ENCODE peak calls at places on chromosomes 2 and 18, in four cellular contexts. One of them, this sample, is unnamed.
A peak's percentile ranks its signal among the peaks of the same experiment; 100 is the strongest.

GRCh38 chr2:74174909-74175308 is 3.8 kb downstream of the MOB1A start:
- DNase-seq in mesenchymal stem cell: no peak
- DNase-seq in CD8-positive, alpha-beta memory T cell: no peak
- DNase-seq in thoracic aorta: no peak
- DNase-seq in this sample: no peak

GRCh38 chr18:36015629-36016028 is 43.1 kb downstream of the RMP24 start:
- DNase-seq in mesenchymal stem cell: no peak
- DNase-seq in CD8-positive, alpha-beta memory T cell: no peak
- DNase-seq in thoracic aorta: no peak
- DNase-seq in this sample: no peak

GRCh38 chr2:42964444-42965081 is 172.2 kb upstream of the HAAO start:
- DNase-seq in mesenchymal stem cell: peak; percentile 79
- DNase-seq in CD8-positive, alpha-beta memory T cell: no peak
- DNase-seq in thoracic aorta: peak; percentile 66
- DNase-seq in this sample: no peak

GRCh38 chr2:179263015-179263414 is 1.6 kb downstream of the SESTD1 start:
- DNase-seq in mesenchymal stem cell: peak; percentile 70
- DNase-seq in CD8-positive, alpha-beta memory T cell: no peak
- DNase-seq in thoracic aorta: no peak
- DNase-seq in this sample: no peak

GRCh38 chr2:226835796-226836547 is at the start of gene RHBDD1:
- DNase-seq in mesenchymal stem cell: peak; percentile 93
- DNase-seq in CD8-positive, alpha-beta memory T cell: peak; percentile 97
- DNase-seq in thoracic aorta: peak; percentile 68
- DNase-seq in this sample: peak; percentile 13

GRCh38 chr2:186853871-186854435 is 5.0 kb upstream of the ZSWIM2 start:
- DNase-seq in mesenchymal stem cell: peak; percentile 18
- DNase-seq in CD8-positive, alpha-beta memory T cell: no peak
- DNase-seq in thoracic aorta: no peak
- DNase-seq in this sample: no peak

GRCh38 chr2:237629739-237630138 is 2.4 kb downstream of the LRRFIP1 start:
- DNase-seq in mesenchymal stem cell: peak; percentile 75
- DNase-seq in CD8-positive, alpha-beta memory T cell: no peak
- DNase-seq in thoracic aorta: no peak
- DNase-seq in this sample: no peak

GRCh38 chr18:41396861-41397260 is 558.2 kb upstream of the PIK3C3 start:
- DNase-seq in mesenchymal stem cell: no peak
- DNase-seq in CD8-positive, alpha-beta memory T cell: no peak
- DNase-seq in thoracic aorta: no peak
- DNase-seq in this sample: no peak

GRCh38 chr18:1846640-1847039 is 724.7 kb downstream of the METTL4 start:
- DNase-seq in mesenchymal stem cell: no peak
- DNase-seq in CD8-positive, alpha-beta memory T cell: no peak
- DNase-seq in thoracic aorta: no peak
- DNase-seq in this sample: no peak

GRCh38 chr2:181848356-181848876 is 43.1 kb upstream of the ITPRID2 start:
- DNase-seq in mesenchymal stem cell: no peak
- DNase-seq in CD8-positive, alpha-beta memory T cell: no peak
- DNase-seq in thoracic aorta: no peak
- DNase-seq in this sample: peak; percentile 78

GRCh38 chr2:221671515-221671914 is 99.4 kb upstream of the EPHA4 start:
- DNase-seq in mesenchymal stem cell: no peak
- DNase-seq in CD8-positive, alpha-beta memory T cell: no peak
- DNase-seq in thoracic aorta: no peak
- DNase-seq in this sample: no peak

GRCh38 chr2:52539026-52539964 is 1228.3 kb upstream of the CHAC2 start:
- DNase-seq in mesenchymal stem cell: no peak
- DNase-seq in CD8-positive, alpha-beta memory T cell: no peak
- DNase-seq in thoracic aorta: no peak
- DNase-seq in this sample: no peak

GRCh38 chr2:3099145-3099859 is 278.3 kb downstream of the EIPR1 start:
- DNase-seq in mesenchymal stem cell: no peak
- DNase-seq in CD8-positive, alpha-beta memory T cell: no peak
- DNase-seq in thoracic aorta: no peak
- DNase-seq in this sample: no peak

GRCh38 chr2:27537287-27537686 is 40.6 kb downstream of the GCKR start:
- DNase-seq in mesenchymal stem cell: no peak
- DNase-seq in CD8-positive, alpha-beta memory T cell: no peak
- DNase-seq in thoracic aorta: no peak
- DNase-seq in this sample: no peak

GRCh38 chr2:239393401-239393940 is 7.3 kb downstream of the HDAC4 start:
- DNase-seq in mesenchymal stem cell: no peak
- DNase-seq in CD8-positive, alpha-beta memory T cell: no peak
- DNase-seq in thoracic aorta: no peak
- DNase-seq in this sample: peak; percentile 7

GRCh38 chr2:159228006-159228655 is 58.4 kb downstream of the WDSUB1 start:
- DNase-seq in mesenchymal stem cell: no peak
- DNase-seq in CD8-positive, alpha-beta memory T cell: no peak
- DNase-seq in thoracic aorta: no peak
- DNase-seq in this sample: no peak

GRCh38 chr2:238560234-238560633 is 133.5 kb downstream of the ASB1 start:
- DNase-seq in mesenchymal stem cell: no peak
- DNase-seq in CD8-positive, alpha-beta memory T cell: no peak
- DNase-seq in thoracic aorta: no peak
- DNase-seq in this sample: no peak

GRCh38 chr2:49973917-49974368 is 819.6 kb upstream of the FSHR start:
- DNase-seq in mesenchymal stem cell: peak; percentile 1
- DNase-seq in CD8-positive, alpha-beta memory T cell: peak; percentile 60
- DNase-seq in thoracic aorta: no peak
- DNase-seq in this sample: peak; percentile 87

GRCh38 chr2:186780701-186781316 is 68.2 kb downstream of the ZSWIM2 start:
- DNase-seq in mesenchymal stem cell: no peak
- DNase-seq in CD8-positive, alpha-beta memory T cell: no peak
- DNase-seq in thoracic aorta: no peak
- DNase-seq in this sample: peak; percentile 53

GRCh38 chr2:178012639-178013038 is 59.9 kb downstream of the PDE11A start:
- DNase-seq in mesenchymal stem cell: no peak
- DNase-seq in CD8-positive, alpha-beta memory T cell: no peak
- DNase-seq in thoracic aorta: no peak
- DNase-seq in this sample: no peak
- H3K4me1 ChIP-seq in mesenchymal stem cell: peaks cover 2% of the 10 kb centered on the region
- H3K4me1 ChIP-seq in CD8-positive, alpha-beta memory T cell: no peaks in the 10 kb centered on the region
- H3K4me1 ChIP-seq in thoracic aorta: no peaks in the 10 kb centered on the region
- H3K4me1 ChIP-seq in this sample: peaks cover 9% of the 10 kb centered on the region

GRCh38 chr2:64932327-64933216 is 56.6 kb upstream of the SLC1A4 start:
- DNase-seq in mesenchymal stem cell: no peak
- DNase-seq in CD8-positive, alpha-beta memory T cell: no peak
- DNase-seq in thoracic aorta: no peak
- DNase-seq in this sample: no peak
- H3K4me3 ChIP-seq in mesenchymal stem cell: no peak overlapping the region
- H3K4me3 ChIP-seq in CD8-positive, alpha-beta memory T cell: no peak overlapping the region
- H3K4me3 ChIP-seq in thoracic aorta: no peak overlapping the region
- H3K4me3 ChIP-seq in this sample: no peak overlapping the region

GRCh38 chr2:206159346-206160123 is at the start of the genes EEF1B2 and NDUFS1:
- DNase-seq in mesenchymal stem cell: peak; percentile 99
- DNase-seq in CD8-positive, alpha-beta memory T cell: peak; percentile 97
- DNase-seq in thoracic aorta: peak; percentile 87
- DNase-seq in this sample: peak; percentile 98
- H3K27me3 ChIP-seq in mesenchymal stem cell: no peaks in the 10 kb centered on the region
- H3K27me3 ChIP-seq in CD8-positive, alpha-beta memory T cell: no peaks in the 10 kb centered on the region
- H3K27me3 ChIP-seq in thoracic aorta: no peaks in the 10 kb centered on the region
- H3K27me3 ChIP-seq in this sample: no peaks in the 10 kb centered on the region

GRCh38 chr18:63286926-63287325 is 32.6 kb downstream of the BCL2 start:
- DNase-seq in mesenchymal stem cell: no peak
- DNase-seq in CD8-positive, alpha-beta memory T cell: no peak
- DNase-seq in thoracic aorta: no peak
- DNase-seq in this sample: no peak
- H3K4me1 ChIP-seq in mesenchymal stem cell: no peaks in the 10 kb centered on the region
- H3K4me1 ChIP-seq in CD8-positive, alpha-beta memory T cell: peaks cover 84% of the 10 kb centered on the region
- H3K4me1 ChIP-seq in thoracic aorta: peaks cover 26% of the 10 kb centered on the region
- H3K4me1 ChIP-seq in this sample: no peaks in the 10 kb centered on the region

GRCh38 chr18:33627114-33627513 is 49.1 kb downstream of the ASXL3 start:
- DNase-seq in mesenchymal stem cell: no peak
- DNase-seq in CD8-positive, alpha-beta memory T cell: no peak
- DNase-seq in thoracic aorta: no peak
- DNase-seq in this sample: no peak

DNA sequence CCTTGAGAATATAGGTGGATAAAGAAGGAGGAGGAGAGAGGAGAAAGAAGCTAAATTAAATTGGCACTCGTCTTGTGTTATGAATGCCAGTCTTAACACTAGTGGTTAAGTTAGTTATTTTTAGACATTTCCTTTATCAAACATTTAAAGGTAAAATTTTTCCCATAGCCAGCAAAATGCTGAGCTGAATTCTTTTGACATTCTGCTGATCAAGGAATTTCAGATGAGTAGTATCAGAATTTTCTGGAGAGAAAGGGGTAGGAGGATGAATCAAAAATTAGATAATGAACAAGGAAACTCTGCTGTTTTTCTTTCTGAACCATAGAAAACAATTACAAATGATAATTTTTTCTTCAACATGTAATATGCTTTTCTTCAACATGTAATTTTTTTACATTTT is 52.5 kb downstream of the ASXL3 start:
- DNase-seq in mesenchymal stem cell: no peak
- DNase-seq in CD8-positive, alpha-beta memory T cell: no peak
- DNase-seq in thoracic aorta: no peak
- DNase-seq in this sample: no peak
- H3K4me3 ChIP-seq in mesenchymal stem cell: no peak overlapping the region
- H3K4me3 ChIP-seq in CD8-positive, alpha-beta memory T cell: no peak overlapping the region
- H3K4me3 ChIP-seq in thoracic aorta: no peak overlapping the region
- H3K4me3 ChIP-seq in this sample: no peak overlapping the region

GRCh38 chr18:13872373-13872772 is 43.0 kb downstream of the MC2R start:
- DNase-seq in mesenchymal stem cell: no peak
- DNase-seq in CD8-positive, alpha-beta memory T cell: no peak
- DNase-seq in thoracic aorta: no peak
- DNase-seq in this sample: no peak
- H3K27me3 ChIP-seq in mesenchymal stem cell: peaks cover 51% of the 10 kb centered on the region
- H3K27me3 ChIP-seq in CD8-positive, alpha-beta memory T cell: peaks cover 4% of the 10 kb centered on the region
- H3K27me3 ChIP-seq in thoracic aorta: no peaks in the 10 kb centered on the region
- H3K27me3 ChIP-seq in this sample: peaks cover 3% of the 10 kb centered on the region

DNA sequence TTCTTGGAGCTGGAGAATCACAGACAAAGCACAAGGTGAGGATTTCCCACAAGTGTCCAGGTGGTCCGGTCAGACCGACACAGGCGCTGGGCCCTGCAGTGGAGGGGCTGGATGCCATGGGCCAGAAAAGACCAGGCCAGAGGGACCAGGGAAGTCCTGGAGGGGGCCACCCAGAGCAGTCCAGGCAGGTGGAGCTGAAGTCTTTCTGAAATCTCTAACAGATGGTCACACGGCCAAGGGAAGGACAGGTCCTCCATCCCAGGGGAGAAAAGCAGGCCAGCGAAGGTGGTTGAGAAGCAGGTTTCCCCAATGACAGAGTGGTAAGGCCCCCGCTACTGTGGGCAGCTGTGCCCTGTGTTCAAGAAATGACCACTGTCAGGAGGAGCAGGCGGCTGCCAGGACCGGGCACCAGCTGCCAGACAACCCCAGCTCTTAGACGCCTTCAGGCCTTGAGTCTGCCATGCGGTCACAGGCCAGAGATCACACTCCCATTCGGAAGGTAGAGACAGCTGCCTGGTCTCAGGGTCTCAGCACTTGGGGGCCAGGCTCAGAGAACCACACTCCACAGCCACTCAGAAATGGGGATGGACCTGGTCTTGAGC is 25.9 kb downstream of the HS1BP3 start:
- DNase-seq in mesenchymal stem cell: no peak
- DNase-seq in CD8-positive, alpha-beta memory T cell: no peak
- DNase-seq in thoracic aorta: no peak
- DNase-seq in this sample: no peak
- H3K4me1 ChIP-seq in mesenchymal stem cell: peaks cover 61% of the 10 kb centered on the region
- H3K4me1 ChIP-seq in CD8-positive, alpha-beta memory T cell: no peaks in the 10 kb centered on the region
- H3K4me1 ChIP-seq in thoracic aorta: no peaks in the 10 kb centered on the region
- H3K4me1 ChIP-seq in this sample: no peaks in the 10 kb centered on the region

GRCh38 chr18:68714707-68715496 is at the start of gene TMX3:
- DNase-seq in mesenchymal stem cell: peak; percentile 93
- DNase-seq in CD8-positive, alpha-beta memory T cell: peak; percentile 91
- DNase-seq in thoracic aorta: peak; percentile 62
- DNase-seq in this sample: peak; percentile 94

GRCh38 chr18:68714356-68714706 is 577 bp downstream of the TMX3 start:
- DNase-seq in mesenchymal stem cell: peak; percentile 52
- DNase-seq in CD8-positive, alpha-beta memory T cell: no peak
- DNase-seq in thoracic aorta: no peak
- DNase-seq in this sample: no peak

GRCh38 chr18:68713791-68714190 is 1.1 kb downstream of the TMX3 start:
- DNase-seq in mesenchymal stem cell: no peak
- DNase-seq in CD8-positive, alpha-beta memory T cell: no peak
- DNase-seq in thoracic aorta: no peak
- DNase-seq in this sample: no peak

DNA sequence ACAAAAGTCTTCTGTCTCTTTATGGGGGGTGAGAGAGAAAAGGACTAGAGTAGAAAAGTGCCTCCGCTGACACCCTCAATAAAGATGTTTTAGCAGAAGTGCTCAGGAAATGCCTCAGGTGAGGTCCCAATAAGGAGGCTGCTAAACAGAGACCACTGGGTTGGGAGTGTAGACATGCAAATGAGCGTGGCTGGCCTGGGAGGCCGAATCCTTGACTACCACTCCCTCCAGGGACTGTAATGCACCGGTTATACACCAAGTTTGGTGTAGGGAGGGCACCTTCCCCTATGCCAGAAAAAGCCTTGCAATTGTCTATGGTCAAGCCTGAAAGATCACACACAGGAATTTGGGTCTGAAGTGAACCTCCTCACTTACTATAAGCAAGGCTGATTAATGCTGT is 1.8 kb downstream of the TMX3 start:
- DNase-seq in mesenchymal stem cell: no peak
- DNase-seq in CD8-positive, alpha-beta memory T cell: no peak
- DNase-seq in thoracic aorta: no peak
- DNase-seq in this sample: peak; percentile 12
- H3K4me3 ChIP-seq in mesenchymal stem cell: no peak overlapping the region
- H3K4me3 ChIP-seq in CD8-positive, alpha-beta memory T cell: no peak overlapping the region
- H3K4me3 ChIP-seq in thoracic aorta: no peak overlapping the region
- H3K4me3 ChIP-seq in this sample: no peak overlapping the region